ENCODE peak calls at places on chromosomes 13 and 19, in seven cellular contexts. K, U, O, Z, V, N and E are unnamed samples.
A peak's percentile ranks its signal among the peaks of the same experiment; 100 is the strongest.

GRCh38 chr19:35417713-35418534 is 30.1 kb upstream of the FFAR2 start:
- DNase-seq in K (no peak), U (no peak), O (no peak), Z (no peak), V (no peak), N (no peak), E (no peak)

GRCh38 chr13:49783865-49784264 is 8.6 kb downstream of the KPNA3 start:
- DNase-seq in K (no peak), U (no peak), O (no peak), Z (no peak), V (no peak), N (no peak), E (no peak)

GRCh38 chr13:26062853-26063444 is 11.1 kb upstream of the SHISA2 start:
- DNase-seq in K (peak; percentile 75), U (no peak), O (peak; percentile 78), Z (peak; percentile 55), V (peak; percentile 29), N (peak; percentile 75), E (peak; percentile 84)

GRCh38 chr19:511101-511841 is 4.0 kb downstream of the TPGS1 start:
- DNase-seq in K (no peak), U (peak; percentile 86), O (no peak), Z (no peak), V (no peak), N (peak; percentile 62), E (peak; percentile 73)

GRCh38 chr19:41641879-41642485 is 15.1 kb upstream of the CEACAM4 start:
- DNase-seq in K (peak; percentile 2), U (peak; percentile 71), O (peak; percentile 45), Z (peak; percentile 80), V (peak; percentile 53), N (peak; percentile 29), E (peak; percentile 64)

GRCh38 chr13:28573595-28574373 is 78.9 kb upstream of the FLT1 start:
- DNase-seq in K (no peak), U (no peak), O (no peak), Z (no peak), V (no peak), N (no peak), E (no peak)

GRCh38 chr19:51688665-51689571 is 4.2 kb upstream of the SPACA6 start:
- DNase-seq in K (peak; percentile 92), U (no peak), O (peak; percentile 96), Z (peak; percentile 86), V (peak; percentile 96), N (peak; percentile 98), E (peak; percentile 98)

GRCh38 chr19:29119582-29119981 is 93.4 kb downstream of the UQCRFS1 start:
- DNase-seq in K (peak; percentile 65), U (no peak), O (no peak), Z (no peak), V (no peak), N (no peak), E (no peak)

GRCh38 chr13:100589178-100589725 is 663 bp upstream of the GGACT start:
- DNase-seq in K (no peak), U (no peak), O (no peak), Z (no peak), V (no peak), N (no peak), E (no peak)
- H3K4me3 ChIP-seq in K (no peak overlapping the region), U (peak overlapping the region; percentile 47), O (no peak overlapping the region), Z (no peak overlapping the region), V (no peak overlapping the region), N (no peak overlapping the region), E (no peak overlapping the region)

DNA sequence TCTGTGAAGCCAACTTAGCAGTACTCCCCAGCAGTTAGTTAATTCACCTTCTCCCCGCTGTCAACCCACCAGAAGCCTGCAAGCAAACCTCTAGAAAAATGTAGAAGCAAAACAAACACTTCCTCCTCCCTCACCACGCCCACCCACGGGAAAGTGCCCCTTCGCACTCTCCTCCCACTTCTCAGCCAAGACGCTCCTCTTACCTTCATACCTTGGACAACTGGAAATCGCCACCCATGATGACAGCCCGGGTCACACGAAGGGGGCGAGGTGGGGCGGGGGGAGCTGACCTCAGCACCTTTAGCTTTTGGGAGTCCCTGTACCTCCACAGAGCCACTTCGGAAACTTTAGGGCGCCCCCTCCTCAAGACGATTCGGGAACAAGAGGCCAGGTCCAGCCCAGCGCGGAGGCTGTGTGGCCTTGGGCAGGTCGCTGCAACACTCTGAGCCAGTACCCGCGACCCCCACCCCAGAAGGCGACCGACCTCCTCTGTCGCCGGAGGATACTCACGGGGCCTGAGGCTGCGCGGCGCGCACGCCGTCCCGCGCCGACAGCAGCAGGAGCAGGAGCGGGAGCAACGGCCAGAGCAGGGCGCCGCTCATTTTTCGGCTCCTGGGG is 460 bp downstream of the CPAMD8 start:
- DNase-seq in K (peak; percentile 20), U (peak; percentile 37), O (no peak), Z (no peak), V (no peak), N (no peak), E (peak; percentile 31)
- H3K4me3 ChIP-seq in K (peak overlapping the region; percentile 41), U (peak overlapping the region; percentile 64), O (no peak overlapping the region), Z (no peak overlapping the region), V (no peak overlapping the region), N (no peak overlapping the region), E (peak overlapping the region; percentile 1)

GRCh38 chr19:13053761-13054604 is 48.7 kb downstream of the LYL1 start:
- DNase-seq in K (peak; percentile 86), U (no peak), O (peak; percentile 89), Z (peak; percentile 91), V (peak; percentile 84), N (peak; percentile 95), E (peak; percentile 87)
- H3K4me3 ChIP-seq in K (no peak overlapping the region), U (no peak overlapping the region), O (no peak overlapping the region), Z (no peak overlapping the region), V (peak overlapping the region; percentile 29), N (no peak overlapping the region), E (no peak overlapping the region)

GRCh38 chr19:17111766-17112165 is 36.2 kb downstream of the MYO9B start:
- DNase-seq in K (no peak), U (no peak), O (no peak), Z (no peak), V (no peak), N (no peak), E (no peak)
- H3K4me3 ChIP-seq in K (no peak overlapping the region), U (no peak overlapping the region), O (no peak overlapping the region), Z (no peak overlapping the region), V (no peak overlapping the region), N (no peak overlapping the region), E (no peak overlapping the region)